ENCODE peak calls at places on chromosomes 11 and 22, in seven cellular contexts. C is neuronal stem cell, V is OCI-LY7, M is mesenchymal stem cell, F is GM23248, E is GM23338, H is IMR-90. W is an unnamed sample.

GRCh38 chr22:49575703-49576081 is 252.0 kb downstream of the BRD1 start:
- DNase-seq in F (no peak), M (no peak), C (no peak), H (no peak), V (no peak), E (no peak), W (no peak)

GRCh38 chr11:14242198-14242597 is 116.8 kb downstream of the RRAS2 start:
- DNase-seq in E (no peak), M (no peak), C (no peak), F (no peak), V (no peak), H (no peak), W (no peak)

GRCh38 chr11:131495417-131495816 is 125.0 kb downstream of the NTM start:
- DNase-seq in C (no peak), H (no peak), E (no peak), V (no peak), M (no peak), F (no peak), W (no peak)

GRCh38 chr22:24107668-24108067 is 73.6 kb upstream of the SUSD2 start:
- DNase-seq in C (no peak), H (peak), E (no peak), M (no peak), F (peak), V (no peak), W (peak)

GRCh38 chr11:7514099-7514725 is 413 bp downstream of the PPFIBP2 start:
- DNase-seq in M (peak), F (peak), H (no peak), C (no peak), V (peak), E (peak), W (no peak)

GRCh38 chr22:26471522-26471921 is 12.1 kb downstream of the HPS4 start:
- DNase-seq in F (peak), E (no peak), V (no peak), H (peak), C (no peak), M (peak), W (peak)

GRCh38 chr11:57479925-57480324 is 19.6 kb downstream of the RTN4RL2 start:
- DNase-seq in C (no peak), F (no peak), M (no peak), E (peak), V (no peak), H (no peak), W (no peak)

GRCh38 chr11:73154178-73154577 is 12.1 kb upstream of the FCHSD2 start:
- DNase-seq in F (no peak), E (no peak), C (no peak), H (no peak), M (no peak), V (peak), W (no peak)

GRCh38 chr11:88293931-88294330 is 43.6 kb downstream of the CTSC start:
- DNase-seq in V (no peak), E (no peak), M (no peak), H (peak), C (no peak), F (peak), W (no peak)

GRCh38 chr11:60370811-60371297 is 7.5 kb upstream of the MS4A7 start:
- DNase-seq in E (no peak), F (peak), V (no peak), C (no peak), H (no peak), M (peak), W (peak)

GRCh38 chr22:17349172-17349571 is 20.1 kb upstream of the CECR2 start:
- DNase-seq in H (no peak), F (no peak), E (no peak), M (no peak), V (no peak), C (no peak), W (no peak)

GRCh38 chr11:95318459-95318858 is 87.5 kb upstream of the SESN3 start:
- DNase-seq in H (no peak), C (no peak), V (no peak), M (peak), F (no peak), E (no peak), W (no peak)

DNA sequence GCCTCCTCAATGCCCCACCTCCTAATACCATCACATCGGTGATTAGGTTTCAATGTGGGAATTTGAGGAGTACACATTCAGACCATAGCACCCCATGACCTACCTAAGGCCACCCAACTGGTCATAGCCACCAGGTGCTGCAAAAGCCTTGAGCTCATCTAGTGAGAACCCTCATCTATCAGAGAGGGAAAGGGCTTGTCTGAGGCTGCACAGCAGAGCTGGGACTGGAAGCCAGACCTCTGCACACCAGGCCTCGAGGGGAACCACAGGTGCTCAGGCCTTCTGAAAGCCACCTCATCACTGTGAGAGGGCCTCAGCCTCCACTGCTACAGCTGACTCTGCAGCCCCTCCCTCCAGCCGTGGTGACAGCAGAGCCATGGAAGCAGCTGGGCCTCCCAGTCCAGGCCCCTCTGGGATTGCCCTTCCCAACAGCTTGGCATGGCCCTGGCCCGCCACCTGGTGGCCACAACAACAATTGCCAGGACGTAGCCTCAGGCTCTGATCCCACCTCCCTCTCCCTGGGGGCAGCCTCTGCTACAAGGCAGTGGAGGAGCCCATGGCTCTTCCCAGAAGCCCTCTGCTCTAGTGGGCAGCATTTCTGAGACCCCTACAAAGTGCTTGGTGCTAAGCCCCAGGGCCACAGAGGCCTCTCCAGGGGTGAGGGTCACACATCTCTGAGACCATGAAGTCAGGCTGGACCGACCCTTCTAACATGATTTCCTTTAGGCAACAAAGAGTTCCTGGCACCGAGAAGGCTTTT is 41.0 kb upstream of the PRDM11 start:
- DNase-seq in M (peak), V (peak), H (peak), C (peak), E (peak), F (peak), W (peak)
- H3K4me2 ChIP-seq in M (no peak), V (no peak), H (no peak), C (no peak), E (no peak), F (no peak), W (no peak)

DNA sequence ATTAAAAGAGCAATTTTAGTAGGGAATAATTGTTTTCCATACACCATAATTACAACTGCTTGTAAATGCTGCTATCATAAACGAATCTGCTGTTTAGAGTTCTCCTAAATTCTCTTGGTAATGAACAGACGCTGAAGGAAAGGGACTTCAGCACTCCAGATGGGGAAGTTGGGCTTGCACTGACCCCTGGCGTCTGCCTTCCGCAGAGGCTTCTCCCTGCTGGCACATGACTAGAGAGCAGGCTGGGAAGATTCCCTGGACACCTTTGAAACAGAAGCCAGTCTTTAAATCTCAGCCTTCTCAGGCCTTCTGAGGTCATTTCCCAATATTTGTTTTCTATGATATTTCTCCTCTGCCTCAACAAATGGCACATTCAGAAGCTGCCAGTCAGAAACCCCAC is 84.1 kb downstream of the NXPE2 start:
- DNase-seq in H (peak), F (peak), E (peak), C (peak), M (peak), V (peak), W (peak)
- H3K4me2 ChIP-seq in H (no peak), F (no peak), E (no peak), C (no peak), M (no peak), V (no peak), W (no peak)

GRCh38 chr22:30413745-30414524 is 11.6 kb upstream of the MTFP1 start:
- DNase-seq in M (no peak), C (no peak), E (no peak), F (no peak), V (no peak), H (no peak), W (no peak)
- H3K4me2 ChIP-seq in M (no peak), C (no peak), E (no peak), F (no peak), V (no peak), H (no peak), W (no peak)

GRCh38 chr11:5625281-5625680 is 480 bp downstream of the TRIM34 start:
- DNase-seq in E (no peak), F (peak), C (no peak), H (no peak), M (no peak), V (no peak), W (no peak)
- H3K4me2 ChIP-seq in E (peak), F (peak), C (no peak), H (peak), M (peak), V (peak), W (peak)

GRCh38 chr11:65558002-65558784 is at the start of gene LTBP3:
- DNase-seq in V (no peak), E (peak), M (peak), F (peak), H (peak), C (no peak), W (peak)
- H3K4me2 ChIP-seq in V (peak), E (peak), M (peak), F (peak), H (peak), C (peak), W (peak)

GRCh38 chr22:44881246-44881600 is 128.6 kb downstream of the PHF21B start:
- DNase-seq in F (no peak), M (no peak), V (no peak), C (no peak), E (no peak), H (no peak), W (no peak)

GRCh38 chr22:44882226-44882905 is 127.4 kb downstream of the PHF21B start:
- DNase-seq in F (no peak), H (no peak), E (peak), M (no peak), C (no peak), V (no peak), W (no peak)

GRCh38 chr22:44883011-44883421 is 126.8 kb downstream of the PHF21B start:
- DNase-seq in M (no peak), E (no peak), V (no peak), F (no peak), H (no peak), C (no peak), W (no peak)

GRCh38 chr22:44880588-44881245 is 128.3 kb downstream of the ARHGAP8 start:
- DNase-seq in E (no peak), C (no peak), M (no peak), V (no peak), F (no peak), H (no peak), W (no peak)

GRCh38 chr22:44881624-44882023 is 128.2 kb downstream of the PHF21B start:
- DNase-seq in C (no peak), V (no peak), F (no peak), E (no peak), M (no peak), H (no peak), W (no peak)
- H3K4me2 ChIP-seq in C (no peak), V (no peak), F (no peak), E (no peak), M (no peak), H (no peak), W (no peak)

W was measured in mammary epithelial cell.